ENCODE peak calls at places on chromosomes 1 and 21, in six cellular contexts. J, I, M, B, U and G are unnamed samples.

GRCh38 chr1:223647249-223647648 is 18.3 kb downstream of the CAPN8 start:
- DNase-seq in B (no peak), I (no peak), M (no peak), U (no peak), J (no peak), G (no peak)

GRCh38 chr1:8520483-8520966 is 202.6 kb downstream of the SLC45A1 start:
- DNase-seq in U (peak; percentile 28), J (no peak), I (no peak), B (no peak), M (no peak), G (no peak)

GRCh38 chr1:53395671-53396215 is 63.5 kb upstream of the DMRTB1 start:
- DNase-seq in U (no peak), M (no peak), J (no peak), B (no peak), I (no peak), G (no peak)

GRCh38 chr21:42145569-42146250 is 73.2 kb upstream of the ABCG1 start:
- DNase-seq in I (peak; percentile 56), U (peak; percentile 80), M (peak; percentile 62), J (peak; percentile 81), B (peak; percentile 76), G (peak; percentile 39)

GRCh38 chr1:225224287-225224686 is 203.6 kb downstream of the LBR start:
- DNase-seq in U (no peak), M (no peak), J (no peak), B (no peak), I (no peak), G (no peak)

GRCh38 chr1:73333847-73334503 is 864.0 kb downstream of the LRRIQ3 start:
- DNase-seq in I (no peak), B (no peak), U (peak; percentile 27), M (no peak), J (no peak), G (no peak)

GRCh38 chr1:118985611-118986290 is 2.4 kb downstream of the TBX15 start:
- DNase-seq in I (no peak), U (no peak), J (peak; percentile 43), M (no peak), B (no peak), G (peak; percentile 51)

GRCh38 chr1:27564710-27565649 is 39.0 kb downstream of the AHDC1 start:
- DNase-seq in J (no peak), M (no peak), U (peak; percentile 11), I (peak; percentile 78), B (no peak), G (no peak)

GRCh38 chr1:217333939-217334338 is 297.0 kb downstream of the GPATCH2 start:
- DNase-seq in I (no peak), U (peak; percentile 20), M (no peak), J (peak; percentile 84), B (no peak), G (no peak)

GRCh38 chr1:99808391-99809115 is 41.6 kb upstream of the AGL start:
- DNase-seq in M (peak; percentile 32), U (peak; percentile 91), J (peak; percentile 94), B (no peak), I (peak; percentile 28), G (peak; percentile 87)

GRCh38 chr1:35062518-35063196 is 16.5 kb upstream of the ZMYM1 start:
- DNase-seq in M (no peak), I (no peak), B (no peak), J (no peak), U (no peak), G (no peak)

GRCh38 chr1:169892819-169893644 is 664 bp downstream of the SCYL3 start:
- DNase-seq in U (peak; percentile 23), J (no peak), I (no peak), M (peak; percentile 48), B (no peak), G (peak; percentile 66)

GRCh38 chr1:214990619-214991018 is 91.9 kb upstream of the KCNK2 start:
- DNase-seq in I (no peak), U (no peak), M (no peak), B (no peak), J (no peak), G (no peak)

GRCh38 chr1:205563927-205564441 is 59.5 kb downstream of the CDK18 start:
- DNase-seq in B (no peak), I (no peak), U (no peak), M (peak; percentile 68), J (no peak), G (peak; percentile 32)

GRCh38 chr1:184770176-184770575 is 15.5 kb upstream of the EDEM3 start:
- DNase-seq in J (no peak), I (no peak), B (no peak), U (no peak), M (no peak), G (no peak)

GRCh38 chr21:32562426-32562825 is 22.9 kb downstream of the TCP10L start:
- DNase-seq in B (no peak), U (peak; percentile 55), I (peak; percentile 62), J (peak; percentile 77), M (no peak), G (no peak)

GRCh38 chr1:46369542-46370213 is 24.4 kb upstream of the FAAH start:
- DNase-seq in U (no peak), I (no peak), J (no peak), B (no peak), M (no peak), G (no peak)

GRCh38 chr1:243549108-243549507 is 293.3 kb downstream of the SDCCAG8 start:
- DNase-seq in I (no peak), U (no peak), B (no peak), J (no peak), M (no peak), G (no peak)

GRCh38 chr1:203548917-203549708 is 55.2 kb downstream of the OPTC start:
- DNase-seq in J (peak; percentile 89), M (no peak), U (no peak), B (no peak), I (no peak), G (no peak)

GRCh38 chr1:84851839-84852238 is 41.2 kb downstream of the LPAR3 start:
- DNase-seq in M (no peak), I (no peak), J (no peak), B (no peak), U (peak; percentile 11), G (peak; percentile 42)

GRCh38 chr1:110220324-110220723 is 10.2 kb downstream of the KCNC4 start:
- DNase-seq in J (no peak), I (no peak), B (no peak), M (no peak), U (no peak), G (no peak)

GRCh38 chr21:38646213-38646837 is 148.0 kb upstream of the ERG start:
- DNase-seq in J (no peak), M (no peak), U (no peak), I (no peak), B (no peak), G (no peak)

GRCh38 chr1:73755649-73756048 is 442.3 kb downstream of the LRRIQ3 start:
- DNase-seq in M (no peak), U (no peak), J (no peak), I (no peak), B (no peak), G (no peak)

DNA sequence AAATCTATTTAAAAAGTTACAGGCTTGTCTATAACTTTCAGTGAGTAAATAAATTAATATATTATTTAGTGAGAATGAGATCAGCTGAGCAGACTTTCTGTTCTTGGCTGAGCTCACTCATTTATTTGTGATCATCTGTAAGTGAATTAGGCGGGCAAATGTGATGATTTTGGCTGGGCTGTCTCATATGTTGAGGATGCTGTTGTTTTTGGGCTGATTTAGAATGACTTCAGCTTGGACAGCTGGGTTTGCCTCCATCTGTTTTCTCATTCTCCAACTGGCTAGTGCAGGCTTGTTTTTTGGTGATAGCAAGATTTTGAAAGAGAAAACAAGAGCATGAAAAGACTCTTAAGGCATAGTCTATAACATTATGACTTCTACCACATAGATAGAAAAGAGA is 475.8 kb upstream of the OLFM3 start:
- DNase-seq in U (no peak), J (no peak), B (no peak), I (no peak), M (no peak), G (no peak)
- H3K4me1 ChIP-seq in U (no peaks in the 10 kb centered on the region), J (no peaks in the 10 kb centered on the region), B (no peaks in the 10 kb centered on the region), I (no peaks in the 10 kb centered on the region), M (no peaks in the 10 kb centered on the region), G (no peaks in the 10 kb centered on the region)

GRCh38 chr1:201125805-201126204 is 1.2 kb downstream of the ASCL5 start:
- DNase-seq in U (no peak), B (no peak), J (no peak), M (no peak), I (no peak), G (no peak)

GRCh38 chr1:201122321-201123017 is 4.5 kb downstream of the ASCL5 start:
- DNase-seq in U (no peak), J (no peak), M (no peak), I (no peak), B (no peak), G (no peak)

GRCh38 chr1:201126463-201126831 is 537 bp downstream of the ASCL5 start:
- DNase-seq in J (peak; percentile 8), U (no peak), M (no peak), I (no peak), B (peak; percentile 21), G (no peak)

GRCh38 chr1:201125019-201125418 is 2.0 kb downstream of the ASCL5 start:
- DNase-seq in M (no peak), I (no peak), J (no peak), U (no peak), B (no peak), G (no peak)

GRCh38 chr1:201123866-201124265 is 3.1 kb downstream of the ASCL5 start:
- DNase-seq in B (no peak), I (no peak), U (no peak), M (no peak), J (no peak), G (no peak)
- H3K27ac ChIP-seq in B (no peak overlapping the region), I (no peak overlapping the region), U (no peak overlapping the region), M (no peak overlapping the region), J (no peak overlapping the region), G (no peak overlapping the region)

GRCh38 chr21:34526618-34527290 is 14.7 kb upstream of the KCNE1 start:
- DNase-seq in J (peak; percentile 85), I (peak; percentile 88), M (peak; percentile 78), U (peak; percentile 96), B (no peak), G (peak; percentile 98)
- H3K4me3 ChIP-seq in J (peak overlapping the region; percentile 5), I (peak overlapping the region; percentile 60), M (peak overlapping the region; percentile 22), U (peak overlapping the region; percentile 7), B (no peak overlapping the region), G (peak overlapping the region; percentile 45)

GRCh38 chr1:43975249-43975961 is 645 bp downstream of the ATP6V0B start:
- DNase-seq in J (peak; percentile 56), U (peak; percentile 72), I (peak; percentile 65), B (no peak), M (peak; percentile 73), G (no peak)

GRCh38 chr1:43976045-43976444 is 1.3 kb downstream of the ATP6V0B start:
- DNase-seq in U (no peak), M (no peak), J (no peak), B (no peak), I (no peak), G (no peak)

GRCh38 chr1:43978264-43978550 is 803 bp upstream of the B4GALT2 start:
- DNase-seq in M (no peak), B (no peak), U (no peak), J (no peak), I (no peak), G (no peak)

GRCh38 chr1:43977376-43978263 is 1.4 kb upstream of the B4GALT2 start:
- DNase-seq in J (no peak), U (no peak), B (no peak), I (no peak), M (no peak), G (no peak)

DNA sequence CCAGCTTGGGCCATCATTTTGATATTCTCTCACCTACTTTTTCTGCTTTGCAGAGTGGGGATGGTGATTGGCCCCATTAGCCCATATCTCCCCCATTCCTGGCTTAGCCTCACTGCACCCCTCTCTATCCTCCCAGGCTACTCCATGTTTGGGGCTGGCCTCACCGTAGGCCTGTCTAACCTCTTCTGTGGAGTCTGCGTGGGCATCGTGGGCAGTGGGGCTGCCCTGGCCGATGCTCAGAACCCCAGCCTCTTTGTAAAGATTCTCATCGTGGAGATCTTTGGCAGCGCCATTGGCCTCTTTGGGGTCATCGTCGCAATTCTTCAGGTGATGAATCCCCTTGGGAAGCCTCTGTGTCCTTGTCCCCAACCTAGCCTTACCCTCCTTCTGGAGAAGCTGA is 2.1 kb upstream of the B4GALT2 start:
- DNase-seq in U (no peak), M (no peak), B (no peak), J (no peak), I (no peak), G (no peak)
- H3K4me1 ChIP-seq in U (peaks cover 35% of the 10 kb centered on the region), M (peaks cover 29% of the 10 kb centered on the region), B (peaks cover 44% of the 10 kb centered on the region), J (peaks cover 29% of the 10 kb centered on the region), I (peaks cover 56% of the 10 kb centered on the region), G (peaks cover 46% of the 10 kb centered on the region)